ENCODE peak calls at places on chromosomes 5 and 9, in six cellular contexts. One of them, this sample, is unnamed.
A peak's percentile ranks its signal among the peaks of the same experiment; 100 is the strongest.

GRCh38 chr9:106403081-106403480 is 459.9 kb upstream of the ZNF462 start:
- DNase-seq in ovary: no peak
- DNase-seq in psoas muscle: no peak
- DNase-seq in neural progenitor cell: peak; percentile 28
- DNase-seq in sigmoid colon: no peak
- DNase-seq in fibroblast of lung: no peak
- DNase-seq in this sample: no peak

GRCh38 chr9:97176206-97176605 is 131.3 kb upstream of the CCDC180 start:
- DNase-seq in psoas muscle: peak; percentile 19
- DNase-seq in ovary: no peak
- DNase-seq in sigmoid colon: no peak
- DNase-seq in neural progenitor cell: no peak
- DNase-seq in fibroblast of lung: peak; percentile 0
- DNase-seq in this sample: no peak

GRCh38 chr9:121085661-121086060 is 10.9 kb downstream of the CNTRL start:
- DNase-seq in sigmoid colon: no peak
- DNase-seq in psoas muscle: no peak
- DNase-seq in neural progenitor cell: no peak
- DNase-seq in fibroblast of lung: no peak
- DNase-seq in ovary: no peak
- DNase-seq in this sample: no peak

GRCh38 chr5:108084105-108084504 is 297.8 kb downstream of the FBXL17 start:
- DNase-seq in sigmoid colon: no peak
- DNase-seq in fibroblast of lung: peak; percentile 39
- DNase-seq in ovary: no peak
- DNase-seq in neural progenitor cell: no peak
- DNase-seq in psoas muscle: no peak
- DNase-seq in this sample: no peak

GRCh38 chr5:127892467-127893207 is 189.4 kb downstream of the CCDC192 start:
- DNase-seq in ovary: no peak
- DNase-seq in fibroblast of lung: peak; percentile 50
- DNase-seq in neural progenitor cell: no peak
- DNase-seq in sigmoid colon: no peak
- DNase-seq in psoas muscle: no peak
- DNase-seq in this sample: no peak

GRCh38 chr5:1449081-1449630 is 3.9 kb upstream of the SLC6A3 start:
- DNase-seq in sigmoid colon: peak; percentile 30
- DNase-seq in neural progenitor cell: no peak
- DNase-seq in ovary: no peak
- DNase-seq in psoas muscle: no peak
- DNase-seq in fibroblast of lung: no peak
- DNase-seq in this sample: no peak

GRCh38 chr5:89313804-89314588 is 431.0 kb upstream of the MEF2C start:
- DNase-seq in fibroblast of lung: peak; percentile 63
- DNase-seq in sigmoid colon: no peak
- DNase-seq in ovary: no peak
- DNase-seq in psoas muscle: no peak
- DNase-seq in neural progenitor cell: no peak
- DNase-seq in this sample: no peak

GRCh38 chr9:91302831-91303230 is 58.9 kb downstream of the AUH start:
- DNase-seq in sigmoid colon: no peak
- DNase-seq in neural progenitor cell: no peak
- DNase-seq in psoas muscle: no peak
- DNase-seq in fibroblast of lung: peak; percentile 90
- DNase-seq in ovary: no peak
- DNase-seq in this sample: no peak

GRCh38 chr9:89896806-89897340 is 292.1 kb downstream of the GADD45G start:
- DNase-seq in psoas muscle: no peak
- DNase-seq in ovary: no peak
- DNase-seq in fibroblast of lung: no peak
- DNase-seq in neural progenitor cell: no peak
- DNase-seq in sigmoid colon: no peak
- DNase-seq in this sample: no peak

GRCh38 chr9:84875193-84875592 is 205.7 kb downstream of the NTRK2 start:
- DNase-seq in fibroblast of lung: no peak
- DNase-seq in psoas muscle: no peak
- DNase-seq in ovary: no peak
- DNase-seq in sigmoid colon: no peak
- DNase-seq in neural progenitor cell: no peak
- DNase-seq in this sample: no peak

GRCh38 chr5:42583322-42583721 is 160.1 kb downstream of the GHR start:
- DNase-seq in fibroblast of lung: peak; percentile 69
- DNase-seq in ovary: peak; percentile 33
- DNase-seq in psoas muscle: no peak
- DNase-seq in sigmoid colon: peak; percentile 86
- DNase-seq in neural progenitor cell: peak; percentile 83
- DNase-seq in this sample: peak; percentile 53

GRCh38 chr9:88737031-88737430 is 202.1 kb downstream of the NXNL2 start:
- DNase-seq in neural progenitor cell: no peak
- DNase-seq in fibroblast of lung: peak; percentile 50
- DNase-seq in sigmoid colon: no peak
- DNase-seq in ovary: no peak
- DNase-seq in psoas muscle: no peak
- DNase-seq in this sample: no peak

GRCh38 chr9:84974790-84975189 is 305.3 kb downstream of the NTRK2 start:
- DNase-seq in neural progenitor cell: no peak
- DNase-seq in sigmoid colon: no peak
- DNase-seq in ovary: no peak
- DNase-seq in fibroblast of lung: no peak
- DNase-seq in psoas muscle: no peak
- DNase-seq in this sample: no peak

GRCh38 chr5:177552839-177553455 is 1.4 kb downstream of the FAM193B start:
- DNase-seq in ovary: no peak
- DNase-seq in neural progenitor cell: peak; percentile 20
- DNase-seq in fibroblast of lung: peak; percentile 17
- DNase-seq in psoas muscle: no peak
- DNase-seq in sigmoid colon: no peak
- DNase-seq in this sample: no peak

GRCh38 chr9:72294952-72295351 is 70.1 kb downstream of the ZFAND5 start:
- DNase-seq in ovary: no peak
- DNase-seq in fibroblast of lung: no peak
- DNase-seq in neural progenitor cell: no peak
- DNase-seq in psoas muscle: no peak
- DNase-seq in sigmoid colon: no peak
- DNase-seq in this sample: no peak

GRCh38 chr9:121577201-121577600 is 74.2 kb upstream of the DAB2IP start:
- DNase-seq in fibroblast of lung: no peak
- DNase-seq in sigmoid colon: peak; percentile 87
- DNase-seq in ovary: no peak
- DNase-seq in psoas muscle: no peak
- DNase-seq in neural progenitor cell: no peak
- DNase-seq in this sample: no peak

GRCh38 chr5:12557012-12557411 is 652.8 kb upstream of the CTNND2 start:
- DNase-seq in psoas muscle: no peak
- DNase-seq in ovary: no peak
- DNase-seq in neural progenitor cell: no peak
- DNase-seq in fibroblast of lung: no peak
- DNase-seq in sigmoid colon: no peak
- DNase-seq in this sample: no peak

GRCh38 chr5:1901081-1901480 is 18.4 kb upstream of the IRX4 start:
- DNase-seq in neural progenitor cell: no peak
- DNase-seq in sigmoid colon: no peak
- DNase-seq in psoas muscle: no peak
- DNase-seq in fibroblast of lung: no peak
- DNase-seq in ovary: no peak
- DNase-seq in this sample: no peak

GRCh38 chr5:147803941-147804717 is 21.6 kb upstream of the JAKMIP2 start:
- DNase-seq in ovary: no peak
- DNase-seq in neural progenitor cell: no peak
- DNase-seq in psoas muscle: no peak
- DNase-seq in fibroblast of lung: peak; percentile 32
- DNase-seq in sigmoid colon: no peak
- DNase-seq in this sample: no peak

GRCh38 chr9:136534396-136534795 is 11.5 kb downstream of the NOTCH1 start:
- DNase-seq in psoas muscle: no peak
- DNase-seq in neural progenitor cell: no peak
- DNase-seq in fibroblast of lung: no peak
- DNase-seq in ovary: no peak
- DNase-seq in sigmoid colon: no peak
- DNase-seq in this sample: no peak

GRCh38 chr5:122849746-122850145 is 4.3 kb downstream of the SNX24 start:
- DNase-seq in ovary: no peak
- DNase-seq in psoas muscle: no peak
- DNase-seq in sigmoid colon: no peak
- DNase-seq in neural progenitor cell: no peak
- DNase-seq in fibroblast of lung: peak; percentile 9
- DNase-seq in this sample: no peak

GRCh38 chr9:127941062-127941925 is 3.6 kb upstream of the DPM2 start:
- DNase-seq in fibroblast of lung: no peak
- DNase-seq in ovary: peak; percentile 40
- DNase-seq in psoas muscle: no peak
- DNase-seq in sigmoid colon: no peak
- DNase-seq in neural progenitor cell: no peak
- DNase-seq in this sample: no peak

GRCh38 chr9:95102001-95102433 is 215.5 kb downstream of the FANCC start:
- DNase-seq in ovary: no peak
- DNase-seq in fibroblast of lung: no peak
- DNase-seq in neural progenitor cell: peak; percentile 30
- DNase-seq in sigmoid colon: no peak
- DNase-seq in psoas muscle: no peak
- DNase-seq in this sample: peak; percentile 48

GRCh38 chr5:138938526-138938925 is 63.4 kb upstream of the LRRTM2 start:
- DNase-seq in neural progenitor cell: no peak
- DNase-seq in fibroblast of lung: no peak
- DNase-seq in ovary: no peak
- DNase-seq in psoas muscle: no peak
- DNase-seq in sigmoid colon: no peak
- DNase-seq in this sample: no peak

GRCh38 chr9:103681435-103681834 is 412.7 kb upstream of the SMC2 start:
- DNase-seq in psoas muscle: no peak
- DNase-seq in sigmoid colon: no peak
- DNase-seq in fibroblast of lung: no peak
- DNase-seq in neural progenitor cell: no peak
- DNase-seq in ovary: no peak
- DNase-seq in this sample: no peak

GRCh38 chr5:159724283-159724682 is 192.0 kb upstream of the ADRA1B start:
- DNase-seq in neural progenitor cell: no peak
- DNase-seq in ovary: no peak
- DNase-seq in fibroblast of lung: no peak
- DNase-seq in sigmoid colon: no peak
- DNase-seq in psoas muscle: no peak
- DNase-seq in this sample: no peak

GRCh38 chr5:88089757-88090390 is 178.8 kb downstream of the TMEM161B start:
- DNase-seq in fibroblast of lung: no peak
- DNase-seq in neural progenitor cell: peak; percentile 16
- DNase-seq in ovary: no peak
- DNase-seq in sigmoid colon: no peak
- DNase-seq in psoas muscle: no peak
- DNase-seq in this sample: no peak

GRCh38 chr5:68217476-68217984 is 2.0 kb downstream of the PIK3R1 start:
- DNase-seq in ovary: peak; percentile 44
- DNase-seq in sigmoid colon: no peak
- DNase-seq in psoas muscle: no peak
- DNase-seq in fibroblast of lung: peak; percentile 53
- DNase-seq in neural progenitor cell: peak; percentile 13
- DNase-seq in this sample: no peak

GRCh38 chr5:146338774-146339714 is at the start of gene POU4F3:
- DNase-seq in sigmoid colon: no peak
- DNase-seq in fibroblast of lung: no peak
- DNase-seq in ovary: no peak
- DNase-seq in neural progenitor cell: peak; percentile 75
- DNase-seq in psoas muscle: no peak
- DNase-seq in this sample: no peak
- H3K27me3 ChIP-seq in sigmoid colon: peaks cover 94% of the 10 kb centered on the region
- H3K27me3 ChIP-seq in fibroblast of lung: peaks cover 68% of the 10 kb centered on the region
- H3K27me3 ChIP-seq in ovary: no peaks in the 10 kb centered on the region
- H3K27me3 ChIP-seq in neural progenitor cell: peaks cover 100% of the 10 kb centered on the region
- H3K27me3 ChIP-seq in psoas muscle: peaks cover 92% of the 10 kb centered on the region
- H3K27me3 ChIP-seq in this sample: peaks cover 90% of the 10 kb centered on the region

GRCh38 chr9:137550958-137551655 is 572 bp upstream of the MRPL41 start:
- DNase-seq in psoas muscle: peak; percentile 90
- DNase-seq in fibroblast of lung: no peak
- DNase-seq in ovary: no peak
- DNase-seq in sigmoid colon: no peak
- DNase-seq in neural progenitor cell: peak; percentile 97
- DNase-seq in this sample: peak; percentile 50
- H3K27ac ChIP-seq in psoas muscle: peak overlapping the region; percentile 87
- H3K27ac ChIP-seq in fibroblast of lung: peak overlapping the region; percentile 50
- H3K27ac ChIP-seq in ovary: peak overlapping the region; percentile 74
- H3K27ac ChIP-seq in sigmoid colon: peak overlapping the region; percentile 94
- H3K27ac ChIP-seq in neural progenitor cell: no peak overlapping the region
- H3K27ac ChIP-seq in this sample: peak overlapping the region; percentile 97

GRCh38 chr9:123591283-123591682 is 235.3 kb downstream of the CRB2 start:
- DNase-seq in psoas muscle: no peak
- DNase-seq in neural progenitor cell: no peak
- DNase-seq in fibroblast of lung: no peak
- DNase-seq in ovary: no peak
- DNase-seq in sigmoid colon: no peak
- DNase-seq in this sample: no peak

GRCh38 chr9:123586140-123586735 is 230.2 kb downstream of the CRB2 start:
- DNase-seq in ovary: no peak
- DNase-seq in sigmoid colon: no peak
- DNase-seq in neural progenitor cell: no peak
- DNase-seq in fibroblast of lung: no peak
- DNase-seq in psoas muscle: no peak
- DNase-seq in this sample: no peak

GRCh38 chr9:123589666-123590239 is 233.8 kb downstream of the CRB2 start:
- DNase-seq in neural progenitor cell: no peak
- DNase-seq in sigmoid colon: no peak
- DNase-seq in fibroblast of lung: no peak
- DNase-seq in psoas muscle: no peak
- DNase-seq in ovary: no peak
- DNase-seq in this sample: no peak

DNA sequence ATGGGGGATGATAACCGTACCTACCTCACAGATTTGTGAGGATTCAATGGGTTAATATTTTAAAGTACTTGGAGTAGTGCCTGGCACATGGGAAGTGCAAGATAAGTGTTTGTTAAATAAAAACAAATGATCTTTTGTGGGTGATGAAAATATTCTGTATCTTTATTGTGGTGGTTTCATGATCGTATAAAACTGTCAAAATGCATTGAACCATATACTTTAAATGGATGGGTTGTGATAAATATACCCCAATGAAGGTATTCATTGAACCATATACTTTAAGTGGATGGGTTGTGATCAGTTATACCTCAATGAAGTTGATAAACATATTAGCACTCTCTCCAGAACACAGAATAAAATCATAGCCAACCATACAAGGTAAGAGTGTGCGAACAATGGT is 234.5 kb downstream of the CRB2 start:
- DNase-seq in neural progenitor cell: no peak
- DNase-seq in fibroblast of lung: no peak
- DNase-seq in psoas muscle: no peak
- DNase-seq in sigmoid colon: no peak
- DNase-seq in ovary: no peak
- DNase-seq in this sample: no peak
- H3K4me1 ChIP-seq in neural progenitor cell: peaks cover 4% of the 10 kb centered on the region
- H3K4me1 ChIP-seq in fibroblast of lung: no peaks in the 10 kb centered on the region
- H3K4me1 ChIP-seq in psoas muscle: no peaks in the 10 kb centered on the region
- H3K4me1 ChIP-seq in sigmoid colon: no peaks in the 10 kb centered on the region
- H3K4me1 ChIP-seq in ovary: no peaks in the 10 kb centered on the region
- H3K4me1 ChIP-seq in this sample: no peaks in the 10 kb centered on the region

DNA sequence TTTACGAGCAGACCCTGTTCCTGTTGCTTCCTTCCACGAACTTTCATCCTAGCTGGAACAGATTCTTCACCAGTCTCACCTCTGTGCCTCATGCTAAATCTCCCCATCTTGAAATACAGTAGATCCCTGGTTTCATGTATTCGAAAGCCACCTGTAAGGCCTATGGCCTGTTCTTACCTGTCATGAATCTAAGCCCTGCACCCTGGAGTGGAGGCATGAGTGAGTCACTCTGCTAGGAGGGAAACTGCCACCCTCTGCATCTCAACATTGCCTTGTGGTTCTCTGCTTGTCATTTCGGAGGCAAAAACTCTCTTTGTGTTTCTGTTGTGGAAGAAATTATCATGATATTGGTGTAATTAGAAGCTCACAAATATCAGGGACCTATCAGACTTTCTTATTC is 320.0 kb downstream of the ENC1 start:
- DNase-seq in fibroblast of lung: no peak
- DNase-seq in psoas muscle: no peak
- DNase-seq in neural progenitor cell: no peak
- DNase-seq in sigmoid colon: no peak
- DNase-seq in ovary: no peak
- DNase-seq in this sample: no peak
- H3K27me3 ChIP-seq in fibroblast of lung: no peaks in the 10 kb centered on the region
- H3K27me3 ChIP-seq in psoas muscle: no peaks in the 10 kb centered on the region
- H3K27me3 ChIP-seq in neural progenitor cell: no peaks in the 10 kb centered on the region
- H3K27me3 ChIP-seq in sigmoid colon: no peaks in the 10 kb centered on the region
- H3K27me3 ChIP-seq in ovary: no peaks in the 10 kb centered on the region
- H3K27me3 ChIP-seq in this sample: no peaks in the 10 kb centered on the region

This sample was measured in gastrocnemius medialis.